ENCODE peak calls at places on chromosomes 5 and 9, in seven cellular contexts. X is fibroblast of lung, P is foreskin keratinocyte, H is cardiac muscle cell, F is tibial artery, Q is psoas muscle, M is ascending aorta. L is an unnamed sample.

GRCh38 chr5:135977375-135977928 is 22.7 kb upstream of the LECT2 start:
- DNase-seq in X (peak; percentile 45), P (peak; percentile 64), H (peak; percentile 76), F (peak; percentile 86), Q (peak; percentile 84), M (peak; percentile 55), L (peak; percentile 80)

GRCh38 chr5:172497591-172498255 is 43.4 kb upstream of the SH3PXD2B start:
- DNase-seq in X (no peak), P (no peak), H (no peak), F (peak; percentile 32), Q (no peak), M (no peak), L (peak; percentile 11)

GRCh38 chr9:16032799-16033198 is 480.0 kb downstream of the CCDC171 start:
- DNase-seq in X (peak; percentile 53), P (no peak), H (peak; percentile 43), F (no peak), Q (no peak), M (no peak), L (no peak)

GRCh38 chr5:78547731-78548189 is 100.8 kb downstream of the LHFPL2 start:
- DNase-seq in X (peak; percentile 92), P (no peak), H (no peak), F (peak; percentile 98), Q (peak; percentile 92), M (peak; percentile 84), L (no peak)

GRCh38 chr9:124297553-124297905 is 39.8 kb downstream of the NEK6 start:
- DNase-seq in X (peak; percentile 92), P (peak; percentile 73), H (no peak), F (no peak), Q (peak; percentile 84), M (no peak), L (no peak)

GRCh38 chr5:110963495-110963894 is 108.0 kb upstream of the TSLP start:
- DNase-seq in X (peak; percentile 14), P (no peak), H (no peak), F (no peak), Q (no peak), M (no peak), L (no peak)

GRCh38 chr9:136170291-136170901 is 34.5 kb downstream of the LHX3 start:
- DNase-seq in X (peak; percentile 12), P (no peak), H (peak; percentile 55), F (no peak), Q (no peak), M (no peak), L (peak; percentile 40)

GRCh38 chr5:139678751-139679750 is 30.9 kb downstream of the CXXC5 start:
- DNase-seq in X (no peak), P (no peak), H (no peak), F (no peak), Q (peak; percentile 89), M (no peak), L (no peak)

GRCh38 chr9:99433555-99433954 is 211.5 kb downstream of the SEC61B start:
- DNase-seq in X (peak; percentile 89), P (peak; percentile 54), H (peak; percentile 58), F (peak; percentile 71), Q (peak; percentile 55), M (peak; percentile 21), L (peak; percentile 48)

GRCh38 chr5:73796164-73797141 is 170.5 kb downstream of the ARHGEF28 start:
- DNase-seq in X (peak; percentile 95), P (peak; percentile 83), H (peak; percentile 35), F (no peak), Q (no peak), M (no peak), L (no peak)

GRCh38 chr5:77851229-77852067 is 75.3 kb upstream of the TBCA start:
- DNase-seq in X (peak; percentile 53), P (no peak), H (peak; percentile 49), F (no peak), Q (no peak), M (no peak), L (no peak)

GRCh38 chr5:8333977-8334376 is 465.0 kb downstream of the MTRR start:
- DNase-seq in X (no peak), P (no peak), H (no peak), F (no peak), Q (no peak), M (no peak), L (no peak)

GRCh38 chr5:73188764-73189521 is 15.9 kb downstream of the TMEM174 start:
- DNase-seq in X (peak; percentile 19), P (no peak), H (no peak), F (no peak), Q (no peak), M (no peak), L (no peak)

GRCh38 chr5:6490693-6491092 is 42.0 kb downstream of the UBE2QL1 start:
- DNase-seq in X (no peak), P (no peak), H (no peak), F (no peak), Q (no peak), M (no peak), L (no peak)

GRCh38 chr5:102930244-102930643 is 175.1 kb downstream of the PAM start:
- DNase-seq in X (no peak), P (no peak), H (no peak), F (no peak), Q (no peak), M (no peak), L (no peak)

GRCh38 chr5:16140417-16140816 is 39.2 kb downstream of the MARCHF11 start:
- DNase-seq in X (no peak), P (no peak), H (no peak), F (no peak), Q (no peak), M (no peak), L (no peak)

GRCh38 chr5:5276471-5276870 is 136.3 kb downstream of the ADAMTS16 start:
- DNase-seq in X (no peak), P (no peak), H (no peak), F (no peak), Q (no peak), M (no peak), L (no peak)

GRCh38 chr9:124256517-124257069 is 1.2 kb upstream of the NEK6 start:
- DNase-seq in X (peak; percentile 48), P (peak; percentile 76), H (no peak), F (peak; percentile 60), Q (peak; percentile 44), M (no peak), L (peak; percentile 34)

GRCh38 chr9:8895498-8896224 is 1096.1 kb upstream of the DMAC1 start:
- DNase-seq in X (peak; percentile 75), P (no peak), H (peak; percentile 79), F (no peak), Q (no peak), M (no peak), L (no peak)

GRCh38 chr9:123925820-123926219 is 4.1 kb downstream of the DENND1A start:
- DNase-seq in X (no peak), P (no peak), H (no peak), F (no peak), Q (no peak), M (no peak), L (no peak)

GRCh38 chr5:75363726-75364495 is 26.9 kb downstream of the HMGCR start:
- DNase-seq in X (no peak), P (peak; percentile 25), H (no peak), F (no peak), Q (no peak), M (no peak), L (peak; percentile 54)

GRCh38 chr5:180161420-180162303 is 47.3 kb downstream of the RASGEF1C start:
- DNase-seq in X (no peak), P (no peak), H (no peak), F (peak; percentile 59), Q (no peak), M (no peak), L (peak; percentile 41)

DNA sequence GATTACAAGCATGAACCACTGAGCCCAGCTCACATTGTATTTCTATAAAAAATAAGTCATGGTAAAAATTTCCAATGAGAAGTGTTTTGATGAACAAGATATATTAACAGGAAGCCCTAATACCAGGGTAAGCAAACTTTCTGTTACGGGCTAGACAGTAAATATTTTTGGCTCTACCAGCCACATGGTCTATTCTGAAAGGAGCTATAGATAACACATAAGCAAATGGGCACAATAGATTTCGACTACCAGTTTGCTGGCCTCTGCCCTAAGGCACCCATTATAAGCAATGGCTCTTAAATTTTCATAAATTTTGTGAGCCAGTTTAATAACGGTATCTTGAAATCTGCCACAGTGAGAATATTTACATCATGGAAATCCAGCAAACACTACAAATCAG is 8.1 kb downstream of the UBQLN1 start:
- DNase-seq in X (no peak), P (no peak), H (no peak), F (no peak), Q (no peak), M (no peak), L (no peak)
- H3K4me1 ChIP-seq in X (peaks cover 3% of the 10 kb centered on the region), P (peaks cover 6% of the 10 kb centered on the region), H (no peaks in the 10 kb centered on the region), F (peaks cover 31% of the 10 kb centered on the region), Q (peaks cover 67% of the 10 kb centered on the region), M (no peaks in the 10 kb centered on the region), L (peaks cover 5% of the 10 kb centered on the region)

DNA sequence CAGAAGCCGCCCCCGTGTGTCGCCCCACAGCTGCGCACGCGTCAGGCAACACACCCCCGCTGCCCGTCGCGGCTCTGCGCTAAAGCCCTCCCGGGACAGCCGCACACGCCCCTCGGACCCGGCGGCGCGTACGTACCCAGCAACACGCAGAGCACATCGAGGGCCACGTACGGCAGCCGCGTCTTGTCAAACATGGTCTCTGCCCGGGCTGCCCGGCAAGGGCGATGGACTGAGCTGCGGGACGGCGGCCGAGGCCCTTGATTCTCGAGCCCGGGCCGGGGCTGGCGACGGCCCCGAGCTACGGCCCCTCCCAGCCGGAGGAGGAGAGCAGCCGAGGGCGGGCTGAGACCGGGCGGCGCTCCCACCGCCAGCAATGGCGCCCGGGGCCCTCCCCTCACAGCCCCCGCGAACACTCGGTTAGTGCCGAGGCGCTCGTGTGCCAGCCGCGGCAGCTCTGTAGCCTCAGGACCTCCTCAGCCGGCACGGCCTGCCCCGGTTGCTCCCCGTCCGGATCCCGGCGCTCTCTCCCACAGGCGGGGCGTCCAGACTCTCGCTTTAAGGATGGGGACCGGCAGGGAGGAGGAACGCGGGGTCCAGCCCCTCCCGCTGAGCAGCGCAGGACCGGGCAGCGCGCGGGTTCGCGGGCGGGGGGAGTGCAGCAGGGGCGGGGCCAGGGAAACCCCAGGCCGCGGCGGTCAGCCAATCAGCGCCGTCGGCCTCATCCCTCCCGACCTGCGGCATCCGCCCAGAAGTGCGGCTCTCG is at the start of gene PLPP1:
- DNase-seq in X (peak; percentile 87), P (peak; percentile 71), H (peak; percentile 94), F (peak; percentile 96), Q (peak; percentile 95), M (peak; percentile 70), L (peak; percentile 95)
- TF ChIP-seq CTCF in X (no peak), P (no peak), H (no peak), F (peak; percentile 4), Q (no peak), M (no peak), L (no peak)

GRCh38 chr9:23825700-23826099 is 340 bp downstream of the ELAVL2 start:
- DNase-seq in X (peak; percentile 0), P (no peak), H (no peak), F (no peak), Q (no peak), M (no peak), L (no peak)
- H3K27ac ChIP-seq in X (no peak overlapping the region), P (no peak overlapping the region), H (no peak overlapping the region), F (no peak overlapping the region), Q (no peak overlapping the region), M (no peak overlapping the region), L (no peak overlapping the region)

GRCh38 chr9:77901771-77902170 is 129.8 kb downstream of the GNAQ start:
- DNase-seq in X (no peak), P (no peak), H (no peak), F (no peak), Q (no peak), M (no peak), L (no peak)
- H3K4me1 ChIP-seq in X (peaks cover 2% of the 10 kb centered on the region), P (no peaks in the 10 kb centered on the region), H (peaks cover 12% of the 10 kb centered on the region), F (no peaks in the 10 kb centered on the region), Q (peaks cover under 1% of the 10 kb centered on the region), M (no peaks in the 10 kb centered on the region), L (no peaks in the 10 kb centered on the region)